ENCODE peak calls at places on chromosomes 3 and 15, in nine cellular contexts. K is NCI-H1105; Q is naive thymus-derived CD8-positive, alpha-beta T cell; L is upper lobe of left lung; R is left cardiac atrium; I is CD8-positive, alpha-beta memory T cell; E is HT1080; S is stimulated activated CD8-positive, alpha-beta memory T cell treated with anti-CD3 and anti-CD28 coated beads, Interleukin-4, amount 100 ng/mL, for 4 hours; W is Calu3. H is an unnamed sample.

GRCh38 chr3:115913069-115913686 is 289.9 kb downstream of the GAP43 start:
- DNase-seq in L (no peak), K (no peak), W (no peak), E (peak; percentile 24), I (no peak), S (no peak), R (no peak), Q (no peak), H (no peak)

GRCh38 chr3:78728406-78729145 is 1039.2 kb downstream of the ROBO1 start:
- DNase-seq in R (peak; percentile 73), S (no peak), L (peak; percentile 57), Q (no peak), E (no peak), W (no peak), I (no peak), K (peak; percentile 81), H (no peak)

GRCh38 chr15:55358471-55358870 is 39.4 kb downstream of the PIGB start:
- DNase-seq in W (no peak), I (no peak), S (no peak), Q (no peak), E (no peak), K (no peak), L (no peak), R (no peak), H (no peak)

GRCh38 chr3:15611018-15611417 is 9.5 kb downstream of the BTD start:
- DNase-seq in E (no peak), S (no peak), L (no peak), K (no peak), I (no peak), W (no peak), Q (no peak), R (no peak), H (no peak)

GRCh38 chr3:52052831-52053306 is 3.5 kb downstream of the DUSP7 start:
- DNase-seq in S (no peak), W (no peak), R (peak; percentile 94), I (peak; percentile 32), Q (no peak), E (peak; percentile 91), L (peak; percentile 95), K (no peak), H (no peak)

GRCh38 chr3:114060906-114061655 is 4.5 kb downstream of the QTRT2 start:
- DNase-seq in L (no peak), S (no peak), I (no peak), K (no peak), E (no peak), W (no peak), Q (no peak), R (no peak), H (no peak)

GRCh38 chr3:142501004-142501926 is 53.4 kb upstream of the XRN1 start:
- DNase-seq in E (peak; percentile 60), Q (no peak), I (no peak), L (no peak), K (no peak), W (no peak), S (no peak), R (no peak), H (no peak)

GRCh38 chr3:81500039-81500438 is 261.4 kb downstream of the GBE1 start:
- DNase-seq in L (no peak), Q (no peak), W (no peak), I (no peak), K (no peak), E (no peak), R (no peak), S (no peak), H (no peak)

GRCh38 chr15:66440501-66440900 is 53.8 kb downstream of the MAP2K1 start:
- DNase-seq in Q (no peak), R (no peak), I (no peak), W (no peak), L (no peak), S (no peak), K (no peak), E (no peak), H (no peak)

H was measured in memory B cell.